ENCODE peak calls at places on chromosomes 5 and 9, in ten cellular contexts. Z, P, F, T, C, S, R, H, N and D are unnamed samples.

GRCh38 chr9:650362-650761 is 191.1 kb upstream of the DMRT1 start:
- DNase-seq in Z (no peak), P (no peak), F (peak; percentile 96), T (no peak), C (peak; percentile 23), S (no peak), R (no peak), H (peak; percentile 10), N (no peak), D (no peak)

GRCh38 chr9:129854588-129855110 is 19.4 kb downstream of the USP20 start:
- DNase-seq in Z (no peak), P (no peak), F (no peak), T (no peak), C (no peak), S (no peak), R (no peak), H (no peak), N (no peak), D (no peak)

GRCh38 chr9:103714992-103715391 is 379.1 kb upstream of the SMC2 start:
- DNase-seq in Z (no peak), P (no peak), F (no peak), T (no peak), C (peak; percentile 57), S (no peak), R (no peak), H (no peak), N (no peak), D (no peak)

GRCh38 chr5:75142566-75143136 is 90.3 kb upstream of the GCNT4 start:
- DNase-seq in Z (no peak), P (no peak), F (no peak), T (no peak), C (peak; percentile 40), S (no peak), R (no peak), H (no peak), N (no peak), D (no peak)

GRCh38 chr9:107340920-107341632 is 58.0 kb downstream of the RAD23B start:
- DNase-seq in Z (peak; percentile 86), P (peak; percentile 69), F (peak; percentile 67), T (peak; percentile 53), C (peak; percentile 79), S (peak; percentile 57), R (no peak), H (peak; percentile 72), N (no peak), D (peak; percentile 72)

GRCh38 chr5:59759600-59760357 is 133.7 kb downstream of the PDE4D start:
- DNase-seq in Z (no peak), P (no peak), F (no peak), T (peak; percentile 56), C (no peak), S (no peak), R (no peak), H (peak; percentile 45), N (no peak), D (no peak)

GRCh38 chr5:32342656-32343055 is 29.9 kb upstream of the MTMR12 start:
- DNase-seq in Z (no peak), P (no peak), F (no peak), T (no peak), C (no peak), S (no peak), R (no peak), H (no peak), N (no peak), D (no peak)

GRCh38 chr5:149837680-149838269 is 106.8 kb downstream of the PDE6A start:
- DNase-seq in Z (peak; percentile 18), P (no peak), F (peak; percentile 67), T (peak; percentile 74), C (peak; percentile 88), S (no peak), R (peak; percentile 14), H (peak; percentile 77), N (no peak), D (peak; percentile 43)

GRCh38 chr5:103562453-103563157 is at the start of gene NUDT12:
- DNase-seq in Z (peak; percentile 77), P (peak; percentile 74), F (peak; percentile 10), T (peak; percentile 79), C (peak; percentile 86), S (peak; percentile 66), R (no peak), H (peak; percentile 80), N (peak; percentile 92), D (peak; percentile 47)

GRCh38 chr9:115328228-115328627 is 210.3 kb upstream of the TNC start:
- DNase-seq in Z (no peak), P (no peak), F (no peak), T (peak; percentile 76), C (no peak), S (no peak), R (peak; percentile 55), H (peak; percentile 29), N (no peak), D (no peak)

GRCh38 chr5:28779161-28779754 is 1740.9 kb upstream of the CDH9 start:
- DNase-seq in Z (no peak), P (no peak), F (peak; percentile 2), T (no peak), C (peak; percentile 26), S (no peak), R (no peak), H (no peak), N (no peak), D (no peak)

GRCh38 chr5:161306354-161306990 is 240.1 kb downstream of the GABRB2 start:
- DNase-seq in Z (no peak), P (no peak), F (no peak), T (no peak), C (no peak), S (no peak), R (no peak), H (no peak), N (no peak), D (no peak)

GRCh38 chr5:135204151-135204600 is 170.1 kb upstream of the PITX1 start:
- DNase-seq in Z (no peak), P (no peak), F (peak; percentile 35), T (peak; percentile 65), C (peak; percentile 35), S (no peak), R (no peak), H (no peak), N (no peak), D (no peak)
- TF ChIP-seq CTCF in Z (peak; percentile 31), P (no peak), F (peak; percentile 35), T (peak; percentile 48), C (peak; percentile 55), S (peak; percentile 53), R (peak; percentile 42), H (peak; percentile 34), N (no peak), D (peak; percentile 53)

GRCh38 chr5:111461261-111461671 is 51.1 kb downstream of the STARD4 start:
- DNase-seq in Z (no peak), P (no peak), F (no peak), T (peak; percentile 6), C (peak; percentile 74), S (no peak), R (no peak), H (peak; percentile 65), N (no peak), D (no peak)
- TF ChIP-seq CTCF in Z (no peak), P (no peak), F (no peak), T (peak; percentile 40), C (peak; percentile 60), S (peak; percentile 70), R (peak; percentile 92), H (peak; percentile 87), N (no peak), D (peak; percentile 60)

DNA sequence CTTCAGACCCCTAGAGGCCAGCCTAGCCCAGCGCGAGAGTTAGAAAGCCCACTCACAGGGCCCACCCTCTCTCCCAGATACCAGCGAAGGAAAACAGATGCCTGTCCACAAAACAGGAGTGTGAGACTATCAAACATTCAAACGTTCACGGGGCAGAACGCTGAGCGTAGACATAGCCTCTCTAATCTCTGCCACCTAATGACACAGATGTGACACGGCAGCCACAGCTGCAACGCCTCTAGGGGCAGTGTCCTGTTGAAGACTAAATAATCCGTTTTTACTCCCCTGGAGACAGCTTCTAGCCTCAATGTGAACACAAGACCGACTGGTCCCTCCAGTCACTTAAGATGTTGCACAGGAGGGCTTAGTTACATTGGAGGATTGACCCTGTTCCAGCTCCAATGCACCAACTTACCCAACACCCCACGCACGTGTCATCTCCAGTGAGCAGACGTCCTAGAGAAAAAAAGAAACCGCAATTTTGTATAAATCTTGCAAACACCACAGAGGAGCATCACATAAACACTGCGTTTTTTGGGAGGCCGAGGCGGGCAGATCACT is 14.3 kb downstream of the DIPK1B start:
- DNase-seq in Z (peak; percentile 79), P (no peak), F (peak; percentile 68), T (peak; percentile 8), C (peak; percentile 69), S (no peak), R (no peak), H (no peak), N (no peak), D (no peak)
- TF ChIP-seq CTCF in Z (peak; percentile 79), P (no peak), F (peak; percentile 30), T (peak; percentile 47), C (peak; percentile 57), S (peak; percentile 55), R (peak; percentile 14), H (peak; percentile 40), N (no peak), D (peak; percentile 55)

GRCh38 chr5:177008716-177009115 is 2.1 kb upstream of the UIMC1 start:
- DNase-seq in Z (no peak), P (no peak), F (no peak), T (no peak), C (no peak), S (no peak), R (no peak), H (peak; percentile 70), N (no peak), D (no peak)

GRCh38 chr5:177006265-177006972 is at the start of gene UIMC1:
- DNase-seq in Z (peak; percentile 98), P (peak; percentile 93), F (peak; percentile 95), T (peak; percentile 96), C (peak; percentile 98), S (peak; percentile 79), R (peak; percentile 56), H (peak; percentile 93), N (peak; percentile 90), D (peak; percentile 91)

GRCh38 chr5:177004961-177005360 is 1.6 kb downstream of the UIMC1 start:
- DNase-seq in Z (no peak), P (no peak), F (no peak), T (no peak), C (no peak), S (no peak), R (no peak), H (no peak), N (no peak), D (no peak)

GRCh38 chr5:177003649-177004048 is 2.9 kb downstream of the UIMC1 start:
- DNase-seq in Z (no peak), P (no peak), F (no peak), T (no peak), C (no peak), S (no peak), R (no peak), H (no peak), N (no peak), D (no peak)

DNA sequence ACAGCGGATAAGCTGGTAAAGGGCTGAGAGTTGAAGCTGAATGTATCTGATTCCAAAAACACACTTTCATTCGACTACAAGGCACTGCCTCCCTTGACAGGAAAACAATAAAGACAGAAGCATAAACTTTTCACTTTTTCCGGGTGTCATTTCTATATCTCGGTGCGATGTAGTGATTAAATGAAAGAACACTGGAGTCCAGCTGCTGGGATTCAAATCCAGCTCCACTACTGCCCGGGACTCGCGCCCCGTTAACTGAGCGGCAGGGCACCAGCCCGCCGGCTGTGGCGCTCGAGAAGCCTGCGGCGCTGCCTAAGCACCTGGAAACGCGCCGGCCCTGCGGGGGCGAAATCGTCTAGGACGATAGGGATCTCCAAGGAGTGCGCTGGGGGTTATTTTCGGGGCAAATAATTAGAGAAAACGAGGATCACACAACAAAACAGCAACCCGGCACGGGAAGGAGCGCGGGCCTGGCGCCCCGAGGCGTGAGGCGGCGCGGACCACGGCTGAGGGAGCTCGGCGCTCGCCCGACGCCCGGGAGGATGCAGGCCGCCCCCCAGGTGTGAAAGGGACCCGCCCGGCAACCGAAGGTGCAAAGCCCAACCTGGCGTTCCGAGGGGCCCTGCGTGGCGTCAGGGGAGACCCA is 837 bp downstream of the UIMC1 start:
- DNase-seq in Z (peak; percentile 79), P (peak; percentile 73), F (peak; percentile 78), T (peak; percentile 74), C (peak; percentile 87), S (no peak), R (no peak), H (peak; percentile 70), N (peak; percentile 80), D (peak; percentile 51)
- TF ChIP-seq CTCF in Z (peak; percentile 45), P (peak; percentile 29), F (peak; percentile 41), T (peak; percentile 68), C (peak; percentile 53), S (peak; percentile 58), R (peak; percentile 57), H (peak; percentile 61), N (peak; percentile 56), D (peak; percentile 68)